ENCODE peak calls at places on chromosomes 6 and 20, in eight cellular contexts. U is amniotic stem cell; V is HS-5; M is PC-9; E is putamen; Y is T-helper 9 cell; L is NCI-H2171; O is stimulated activated CD4-positive, alpha-beta T cell treated with anti-CD3 and anti-CD28 coated beads, Interleukin-2, amount 100 ng/mL, for 48 hours. Z is an unnamed sample.

GRCh38 chr6:5030596-5031136 is 26.8 kb upstream of the RPP40 start:
- DNase-seq in U (no peak), V (peak), M (peak), E (peak), Y (peak), L (peak), O (peak), Z (peak)

GRCh38 chr6:5464096-5464885 is 203.0 kb downstream of the FARS2 start:
- DNase-seq in U (no peak), V (no peak), M (no peak), E (no peak), Y (no peak), L (no peak), O (no peak), Z (no peak)

GRCh38 chr20:19376451-19376971 is 164.1 kb downstream of the SLC24A3 start:
- DNase-seq in U (no peak), V (no peak), M (no peak), E (peak), Y (no peak), L (no peak), O (no peak), Z (no peak)

GRCh38 chr6:153038378-153038777 is 35.9 kb upstream of the MTRF1L start:
- DNase-seq in U (peak), V (no peak), M (no peak), E (no peak), Y (no peak), L (no peak), O (no peak), Z (no peak)

GRCh38 chr20:5831539-5832237 is 81.5 kb downstream of the SHLD1 start:
- DNase-seq in U (no peak), V (no peak), M (no peak), E (peak), Y (no peak), L (no peak), O (no peak), Z (no peak)

GRCh38 chr6:132058975-132059374 is 107.8 kb upstream of the CCN2 start:
- DNase-seq in U (no peak), V (no peak), M (no peak), E (no peak), Y (no peak), L (no peak), O (no peak), Z (no peak)

GRCh38 chr6:127606131-127606562 is 29.2 kb downstream of the C6orf58 start:
- DNase-seq in U (peak), V (peak), M (no peak), E (no peak), Y (no peak), L (peak), O (no peak), Z (no peak)

GRCh38 chr20:36653456-36653855 is 7.5 kb upstream of the SLA2 start:
- DNase-seq in U (no peak), V (no peak), M (no peak), E (no peak), Y (no peak), L (no peak), O (no peak), Z (no peak)

GRCh38 chr6:30100585-30101422 is 12.1 kb downstream of the TRIM31 start:
- DNase-seq in U (no peak), V (no peak), M (peak), E (no peak), Y (peak), L (no peak), O (peak), Z (peak)

GRCh38 chr20:19603390-19603753 is 154.7 kb upstream of the RIN2 start:
- DNase-seq in U (no peak), V (no peak), M (no peak), E (no peak), Y (no peak), L (no peak), O (no peak), Z (peak)

GRCh38 chr6:148500402-148500801 is 157.8 kb downstream of the SASH1 start:
- DNase-seq in U (no peak), V (no peak), M (no peak), E (no peak), Y (no peak), L (no peak), O (no peak), Z (no peak)

GRCh38 chr20:56245761-56246160 is 2.8 kb upstream of the MC3R start:
- DNase-seq in U (no peak), V (no peak), M (no peak), E (no peak), Y (no peak), L (no peak), O (no peak), Z (no peak)

GRCh38 chr20:56342783-56343182 is 16.0 kb upstream of the FAM210B start:
- DNase-seq in U (no peak), V (no peak), M (no peak), E (no peak), Y (no peak), L (no peak), O (no peak), Z (no peak)

GRCh38 chr20:6122111-6122872 is 538 bp downstream of the FERMT1 start:
- DNase-seq in U (no peak), V (no peak), M (peak), E (no peak), Y (no peak), L (no peak), O (no peak), Z (no peak)

GRCh38 chr6:134223761-134224445 is 94.0 kb downstream of the SGK1 start:
- DNase-seq in U (no peak), V (peak), M (no peak), E (no peak), Y (no peak), L (no peak), O (no peak), Z (no peak)

GRCh38 chr6:34235605-34236422 is 859 bp upstream of the HMGA1 start:
- DNase-seq in U (peak), V (no peak), M (peak), E (peak), Y (peak), L (no peak), O (peak), Z (no peak)

GRCh38 chr20:32613596-32614053 is 28.5 kb upstream of the NOL4L start:
- DNase-seq in U (no peak), V (no peak), M (no peak), E (no peak), Y (no peak), L (no peak), O (no peak), Z (no peak)

GRCh38 chr6:7185561-7185960 is 77.8 kb downstream of the RREB1 start:
- DNase-seq in U (no peak), V (no peak), M (no peak), E (no peak), Y (no peak), L (no peak), O (no peak), Z (no peak)

GRCh38 chr6:142635130-142635529 is 309.8 kb downstream of the HIVEP2 start:
- DNase-seq in U (no peak), V (peak), M (no peak), E (no peak), Y (no peak), L (no peak), O (no peak), Z (no peak)

GRCh38 chr6:106199998-106200397 is 113.9 kb downstream of the PRDM1 start:
- DNase-seq in U (peak), V (peak), M (no peak), E (no peak), Y (no peak), L (no peak), O (no peak), Z (no peak)

GRCh38 chr6:111282564-111282963 is 195.3 kb downstream of the SLC16A10 start:
- DNase-seq in U (no peak), V (no peak), M (no peak), E (no peak), Y (no peak), L (no peak), O (no peak), Z (no peak)

GRCh38 chr6:12578751-12579150 is 137.8 kb upstream of the PHACTR1 start:
- DNase-seq in U (no peak), V (no peak), M (no peak), E (no peak), Y (no peak), L (no peak), O (no peak), Z (no peak)

GRCh38 chr6:48747040-48747439 is 636.0 kb upstream of the PTCHD4 start:
- DNase-seq in U (no peak), V (no peak), M (no peak), E (no peak), Y (no peak), L (no peak), O (no peak), Z (no peak)

GRCh38 chr6:109345986-109346385 is 36.3 kb downstream of the CD164 start:
- DNase-seq in U (no peak), V (no peak), M (no peak), E (no peak), Y (no peak), L (no peak), O (no peak), Z (peak)

GRCh38 chr6:170434114-170434820 is 118.8 kb downstream of the PSMB1 start:
- DNase-seq in U (no peak), V (no peak), M (peak), E (no peak), Y (no peak), L (no peak), O (no peak), Z (peak)

GRCh38 chr20:62875419-62876355 is 14.1 kb upstream of the TCFL5 start:
- DNase-seq in U (peak), V (no peak), M (peak), E (peak), Y (no peak), L (peak), O (no peak), Z (no peak)

Z was measured in DMS79 treated with DMSO at 0.1 percent for 48 hours.